ENCODE peak calls at places on chromosomes 7 and 10, in ten cellular contexts. One of them, this sample, is unnamed.

GRCh38 chr7:25726682-25727357 is 425.2 kb upstream of the NFE2L3 start:
- DNase-seq in GM10248: no peak
- DNase-seq in GM18507: no peak
- DNase-seq in transverse colon: no peak
- DNase-seq in GM23338: no peak
- DNase-seq in sciatic nerve: no peak
- DNase-seq in NCI-H1092: no peak
- DNase-seq in mucosa of descending colon: no peak
- DNase-seq in HFF-Myc: no peak
- DNase-seq in fibroblast of mammary gland: no peak
- DNase-seq in this sample: no peak

GRCh38 chr10:125165584-125166340 is 5.4 kb upstream of the CTBP2 start:
- DNase-seq in GM10248: no peak
- DNase-seq in GM18507: no peak
- DNase-seq in transverse colon: no peak
- DNase-seq in GM23338: no peak
- DNase-seq in sciatic nerve: no peak
- DNase-seq in NCI-H1092: no peak
- DNase-seq in mucosa of descending colon: no peak
- DNase-seq in HFF-Myc: no peak
- DNase-seq in fibroblast of mammary gland: no peak
- DNase-seq in this sample: no peak

GRCh38 chr7:23662124-23662982 is 17.6 kb upstream of the FAM221A start:
- DNase-seq in GM10248: no peak
- DNase-seq in GM18507: no peak
- DNase-seq in transverse colon: no peak
- DNase-seq in GM23338: peak; percentile 78
- DNase-seq in sciatic nerve: no peak
- DNase-seq in NCI-H1092: no peak
- DNase-seq in mucosa of descending colon: no peak
- DNase-seq in HFF-Myc: no peak
- DNase-seq in fibroblast of mammary gland: no peak
- DNase-seq in this sample: no peak

GRCh38 chr10:61262486-61263261 is 190.5 kb downstream of the TMEM26 start:
- DNase-seq in GM10248: no peak
- DNase-seq in GM18507: no peak
- DNase-seq in transverse colon: no peak
- DNase-seq in GM23338: no peak
- DNase-seq in sciatic nerve: no peak
- DNase-seq in NCI-H1092: no peak
- DNase-seq in mucosa of descending colon: no peak
- DNase-seq in HFF-Myc: peak; percentile 61
- DNase-seq in fibroblast of mammary gland: peak; percentile 86
- DNase-seq in this sample: no peak

GRCh38 chr7:4682621-4683042 is 537 bp downstream of the FOXK1 start:
- DNase-seq in GM10248: peak; percentile 50
- DNase-seq in GM18507: no peak
- DNase-seq in transverse colon: peak; percentile 58
- DNase-seq in GM23338: peak; percentile 54
- DNase-seq in sciatic nerve: peak; percentile 72
- DNase-seq in NCI-H1092: peak; percentile 36
- DNase-seq in mucosa of descending colon: peak; percentile 79
- DNase-seq in HFF-Myc: no peak
- DNase-seq in fibroblast of mammary gland: no peak
- DNase-seq in this sample: peak; percentile 82

GRCh38 chr7:27181176-27181520 is 3.9 kb downstream of the HOXA11 start:
- DNase-seq in GM10248: no peak
- DNase-seq in GM18507: no peak
- DNase-seq in transverse colon: peak; percentile 12
- DNase-seq in GM23338: no peak
- DNase-seq in sciatic nerve: peak; percentile 52
- DNase-seq in NCI-H1092: no peak
- DNase-seq in mucosa of descending colon: peak; percentile 36
- DNase-seq in HFF-Myc: no peak
- DNase-seq in fibroblast of mammary gland: no peak
- DNase-seq in this sample: no peak

GRCh38 chr10:34918896-34919295 is 103.8 kb upstream of the PARD3 start:
- DNase-seq in GM10248: no peak
- DNase-seq in GM18507: no peak
- DNase-seq in transverse colon: no peak
- DNase-seq in GM23338: no peak
- DNase-seq in sciatic nerve: no peak
- DNase-seq in NCI-H1092: no peak
- DNase-seq in mucosa of descending colon: no peak
- DNase-seq in HFF-Myc: no peak
- DNase-seq in fibroblast of mammary gland: no peak
- DNase-seq in this sample: no peak

GRCh38 chr10:50794490-50794889 is 54.8 kb downstream of the ASAH2B start:
- DNase-seq in GM10248: no peak
- DNase-seq in GM18507: no peak
- DNase-seq in transverse colon: no peak
- DNase-seq in GM23338: no peak
- DNase-seq in sciatic nerve: no peak
- DNase-seq in NCI-H1092: no peak
- DNase-seq in mucosa of descending colon: no peak
- DNase-seq in HFF-Myc: no peak
- DNase-seq in fibroblast of mammary gland: peak; percentile 33
- DNase-seq in this sample: no peak

GRCh38 chr10:27223964-27224363 is 16.6 kb downstream of the ACBD5 start:
- DNase-seq in GM10248: no peak
- DNase-seq in GM18507: no peak
- DNase-seq in transverse colon: peak; percentile 36
- DNase-seq in GM23338: peak; percentile 77
- DNase-seq in sciatic nerve: no peak
- DNase-seq in NCI-H1092: no peak
- DNase-seq in mucosa of descending colon: no peak
- DNase-seq in HFF-Myc: no peak
- DNase-seq in fibroblast of mammary gland: peak; percentile 48
- DNase-seq in this sample: no peak

GRCh38 chr10:114876602-114877300 is 55.2 kb downstream of the FHIP2A start:
- DNase-seq in GM10248: peak; percentile 76
- DNase-seq in GM18507: peak; percentile 42
- DNase-seq in transverse colon: peak; percentile 62
- DNase-seq in GM23338: peak; percentile 96
- DNase-seq in sciatic nerve: peak; percentile 78
- DNase-seq in NCI-H1092: peak; percentile 44
- DNase-seq in mucosa of descending colon: no peak
- DNase-seq in HFF-Myc: peak; percentile 38
- DNase-seq in fibroblast of mammary gland: peak; percentile 62
- DNase-seq in this sample: peak; percentile 62

GRCh38 chr7:111010833-111011232 is 80.1 kb upstream of the LRRN3 start:
- DNase-seq in GM10248: no peak
- DNase-seq in GM18507: no peak
- DNase-seq in transverse colon: no peak
- DNase-seq in GM23338: no peak
- DNase-seq in sciatic nerve: no peak
- DNase-seq in NCI-H1092: no peak
- DNase-seq in mucosa of descending colon: no peak
- DNase-seq in HFF-Myc: no peak
- DNase-seq in fibroblast of mammary gland: no peak
- DNase-seq in this sample: no peak

GRCh38 chr10:44071479-44071878 is 313.4 kb downstream of the CXCL12 start:
- DNase-seq in GM10248: no peak
- DNase-seq in GM18507: no peak
- DNase-seq in transverse colon: no peak
- DNase-seq in GM23338: no peak
- DNase-seq in sciatic nerve: no peak
- DNase-seq in NCI-H1092: no peak
- DNase-seq in mucosa of descending colon: no peak
- DNase-seq in HFF-Myc: peak; percentile 66
- DNase-seq in fibroblast of mammary gland: peak; percentile 81
- DNase-seq in this sample: no peak